ENCODE peak calls at places on chromosomes 11 and 22, in eight cellular contexts. F is OCI-LY7, I is neuronal stem cell, S is H9, V is mesenchymal stem cell, M is astrocyte, E is neural progenitor cell, B is GM23338. U is an unnamed sample.

GRCh38 chr11:60767388-60767811 is 10.7 kb downstream of the MS4A15 start:
- DNase-seq in F (no peak), I (no peak), S (peak), V (no peak), M (no peak), E (peak), B (peak), U (no peak)

GRCh38 chr11:74019860-74020259 is 11.0 kb upstream of the UCP3 start:
- DNase-seq in F (no peak), I (no peak), S (no peak), V (no peak), M (peak), E (no peak), B (no peak), U (peak)

GRCh38 chr11:57761301-57762234 is at the start of gene CTNND1:
- DNase-seq in F (no peak), I (peak), S (peak), V (peak), M (peak), E (peak), B (peak), U (peak)

GRCh38 chr11:72353861-72354260 is 80.5 kb downstream of the CLPB start:
- DNase-seq in F (no peak), I (no peak), S (no peak), V (no peak), M (no peak), E (no peak), B (peak), U (no peak)

GRCh38 chr11:130781906-130782305 is 134.4 kb downstream of the SNX19 start:
- DNase-seq in F (no peak), I (no peak), S (no peak), V (peak), M (peak), E (no peak), B (no peak), U (peak)

GRCh38 chr11:130646881-130647280 is 198.4 kb downstream of the ADAMTS15 start:
- DNase-seq in F (no peak), I (no peak), S (no peak), V (no peak), M (peak), E (no peak), B (no peak), U (peak)

GRCh38 chr22:21738081-21738480 is 2.5 kb upstream of the YPEL1 start:
- DNase-seq in F (no peak), I (no peak), S (no peak), V (no peak), M (no peak), E (no peak), B (no peak), U (no peak)

GRCh38 chr11:2898366-2899079 is 12.9 kb upstream of the CDKN1C start:
- DNase-seq in F (no peak), I (no peak), S (no peak), V (peak), M (peak), E (no peak), B (no peak), U (peak)

GRCh38 chr11:7668464-7668863 is 4.8 kb downstream of the CYB5R2 start:
- DNase-seq in F (no peak), I (no peak), S (no peak), V (no peak), M (no peak), E (no peak), B (no peak), U (no peak)

GRCh38 chr11:1277936-1278512 is 31.4 kb downstream of the TOLLIP start:
- DNase-seq in F (no peak), I (no peak), S (no peak), V (no peak), M (no peak), E (no peak), B (no peak), U (no peak)

GRCh38 chr11:121494355-121495099 is 41.8 kb upstream of the SORL1-AS1 start:
- DNase-seq in F (peak), I (no peak), S (no peak), V (no peak), M (no peak), E (no peak), B (peak), U (no peak)

GRCh38 chr11:114986365-114986764 is 308.0 kb downstream of the NXPE2 start:
- DNase-seq in F (no peak), I (no peak), S (no peak), V (no peak), M (no peak), E (no peak), B (no peak), U (no peak)

GRCh38 chr11:12540075-12540685 is 134.0 kb upstream of the TEAD1 start:
- DNase-seq in F (no peak), I (no peak), S (no peak), V (peak), M (peak), E (no peak), B (peak), U (peak)

GRCh38 chr11:65941720-65942310 is 3.5 kb upstream of the TSGA10IP start:
- DNase-seq in F (no peak), I (no peak), S (no peak), V (no peak), M (no peak), E (no peak), B (no peak), U (no peak)
- H3K4me2 ChIP-seq in F (no peak), I (no peak), S (no peak), V (no peak), M (peak), E (no peak), B (no peak), U (peak)

GRCh38 chr11:102116453-102117205 is 6.4 kb downstream of the YAP1 start:
- DNase-seq in F (no peak), I (no peak), S (no peak), V (no peak), M (peak), E (no peak), B (no peak), U (no peak)
- H3K4me2 ChIP-seq in F (no peak), I (no peak), S (no peak), V (no peak), M (peak), E (peak), B (peak), U (peak)

GRCh38 chr11:125262825-125263218 is 98.3 kb downstream of the PKNOX2 start:
- DNase-seq in F (no peak), I (peak), S (peak), V (peak), M (peak), E (peak), B (no peak), U (no peak)
- H3K4me2 ChIP-seq in F (no peak), I (peak), S (peak), V (no peak), M (peak), E (peak), B (peak), U (peak)

GRCh38 chr11:45159781-45160365 is 13.4 kb downstream of the PRDM11 start:
- DNase-seq in F (no peak), I (no peak), S (no peak), V (no peak), M (no peak), E (no peak), B (no peak), U (no peak)

GRCh38 chr11:45156731-45157130 is 10.3 kb downstream of the PRDM11 start:
- DNase-seq in F (no peak), I (no peak), S (no peak), V (no peak), M (no peak), E (no peak), B (no peak), U (no peak)

GRCh38 chr11:45157247-45158209 is 11.1 kb downstream of the PRDM11 start:
- DNase-seq in F (no peak), I (no peak), S (no peak), V (no peak), M (no peak), E (no peak), B (no peak), U (no peak)

GRCh38 chr11:45158891-45159605 is 12.6 kb downstream of the PRDM11 start:
- DNase-seq in F (no peak), I (no peak), S (no peak), V (no peak), M (no peak), E (no peak), B (no peak), U (no peak)

GRCh38 chr11:45158210-45158644 is 11.8 kb downstream of the PRDM11 start:
- DNase-seq in F (no peak), I (no peak), S (no peak), V (peak), M (no peak), E (peak), B (no peak), U (no peak)
- H3K4me2 ChIP-seq in F (no peak), I (no peak), S (no peak), V (peak), M (no peak), E (no peak), B (no peak), U (no peak)

DNA sequence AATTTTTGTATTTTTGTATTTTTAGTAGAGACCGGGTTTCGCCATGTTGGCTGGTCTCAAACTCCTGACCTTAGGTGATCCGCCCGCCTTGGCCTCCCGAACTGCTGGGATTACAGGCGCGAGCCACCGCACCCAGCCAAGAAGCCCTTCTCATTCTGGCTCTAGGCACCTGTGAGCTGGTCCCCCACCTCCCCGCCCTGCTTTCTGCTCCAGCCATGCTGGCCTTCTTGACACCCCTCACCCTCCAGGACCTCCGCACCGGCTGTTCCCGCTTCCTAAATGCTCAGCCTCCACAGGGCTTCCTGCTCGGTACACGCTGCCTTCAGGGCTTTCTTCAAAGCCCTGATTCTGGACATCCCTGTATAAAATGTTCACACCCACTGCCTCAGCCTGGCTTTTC is 5.5 kb upstream of the FXYD2 start:
- DNase-seq in F (no peak), I (no peak), S (peak), V (no peak), M (no peak), E (no peak), B (no peak), U (no peak)
- H3K4me2 ChIP-seq in F (no peak), I (no peak), S (no peak), V (no peak), M (no peak), E (no peak), B (no peak), U (no peak)

GRCh38 chr11:118015385-118015841 is 29.2 kb downstream of the IL10RA start:
- DNase-seq in F (no peak), I (no peak), S (no peak), V (no peak), M (no peak), E (no peak), B (no peak), U (no peak)

GRCh38 chr11:118014022-118014421 is 27.8 kb downstream of the IL10RA start:
- DNase-seq in F (no peak), I (no peak), S (no peak), V (no peak), M (no peak), E (no peak), B (no peak), U (no peak)

GRCh38 chr11:118012083-118012669 is 26.0 kb downstream of the IL10RA start:
- DNase-seq in F (peak), I (no peak), S (no peak), V (peak), M (peak), E (no peak), B (no peak), U (peak)

GRCh38 chr11:118017631-118018315 is 31.6 kb downstream of the IL10RA start:
- DNase-seq in F (no peak), I (no peak), S (no peak), V (no peak), M (no peak), E (no peak), B (no peak), U (no peak)

GRCh38 chr11:118016094-118016493 is 29.9 kb downstream of the IL10RA start:
- DNase-seq in F (no peak), I (no peak), S (no peak), V (no peak), M (no peak), E (no peak), B (no peak), U (no peak)
- H3K4me2 ChIP-seq in F (no peak), I (no peak), S (no peak), V (no peak), M (no peak), E (no peak), B (no peak), U (no peak)

DNA sequence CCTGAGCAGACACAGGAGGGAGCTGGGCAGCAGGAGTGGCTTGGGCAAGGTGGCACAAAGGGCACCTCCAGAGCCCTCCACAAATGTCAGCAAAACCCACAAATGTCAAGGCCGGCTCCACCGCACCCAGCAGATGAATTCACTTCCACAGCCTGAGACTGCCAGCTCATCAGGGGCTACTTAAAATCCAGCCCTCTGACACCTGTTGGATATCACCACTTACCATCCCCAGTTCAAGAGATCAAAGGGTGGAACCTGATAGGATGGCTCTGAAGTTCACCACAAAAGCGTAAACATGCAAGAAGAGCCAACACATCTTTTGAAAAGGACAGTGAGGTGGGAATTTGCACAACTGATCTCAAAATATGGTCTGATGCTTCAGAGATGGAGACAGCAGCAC is 168.6 kb upstream of the GRK3 start:
- DNase-seq in F (no peak), I (no peak), S (no peak), V (no peak), M (no peak), E (no peak), B (no peak), U (no peak)
- H3K4me2 ChIP-seq in F (no peak), I (no peak), S (no peak), V (no peak), M (no peak), E (no peak), B (no peak), U (no peak)

DNA sequence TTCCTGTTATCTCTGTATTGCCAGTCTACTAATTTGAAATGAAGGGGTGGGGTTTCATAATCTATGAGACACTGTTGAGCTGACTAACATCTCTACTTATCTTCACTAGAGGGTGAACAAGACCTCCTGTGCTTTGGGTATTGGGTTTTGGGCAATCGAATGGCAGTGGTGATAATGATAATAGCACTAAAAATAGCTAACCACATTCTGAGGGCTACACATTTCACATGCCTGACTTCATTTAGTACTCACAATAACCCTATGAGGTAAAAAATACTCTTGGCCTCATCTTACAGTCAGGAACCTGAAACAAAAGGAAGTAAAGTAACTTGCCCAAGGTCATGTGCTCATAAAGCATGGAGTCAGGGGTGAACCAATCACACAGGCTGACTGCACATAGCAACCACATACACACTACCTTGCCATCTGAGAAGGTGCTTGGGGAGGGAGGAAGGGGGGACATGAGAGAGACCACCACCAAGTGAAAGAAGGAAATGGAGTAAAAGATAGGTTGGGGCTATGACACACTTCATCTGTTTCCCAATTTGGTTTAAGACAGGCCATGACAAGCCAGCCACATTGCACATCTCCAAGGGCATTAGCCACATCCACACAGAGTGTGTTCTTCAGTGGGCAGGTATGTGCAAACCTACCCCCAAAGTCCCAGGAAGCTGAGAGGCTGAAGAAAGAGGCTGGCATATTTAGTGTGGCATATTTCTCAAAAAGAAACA is 387.6 kb upstream of the DDI1 start:
- DNase-seq in F (no peak), I (no peak), S (no peak), V (peak), M (peak), E (no peak), B (no peak), U (peak)
- H3K4me2 ChIP-seq in F (no peak), I (no peak), S (no peak), V (no peak), M (no peak), E (no peak), B (no peak), U (no peak)

DNA sequence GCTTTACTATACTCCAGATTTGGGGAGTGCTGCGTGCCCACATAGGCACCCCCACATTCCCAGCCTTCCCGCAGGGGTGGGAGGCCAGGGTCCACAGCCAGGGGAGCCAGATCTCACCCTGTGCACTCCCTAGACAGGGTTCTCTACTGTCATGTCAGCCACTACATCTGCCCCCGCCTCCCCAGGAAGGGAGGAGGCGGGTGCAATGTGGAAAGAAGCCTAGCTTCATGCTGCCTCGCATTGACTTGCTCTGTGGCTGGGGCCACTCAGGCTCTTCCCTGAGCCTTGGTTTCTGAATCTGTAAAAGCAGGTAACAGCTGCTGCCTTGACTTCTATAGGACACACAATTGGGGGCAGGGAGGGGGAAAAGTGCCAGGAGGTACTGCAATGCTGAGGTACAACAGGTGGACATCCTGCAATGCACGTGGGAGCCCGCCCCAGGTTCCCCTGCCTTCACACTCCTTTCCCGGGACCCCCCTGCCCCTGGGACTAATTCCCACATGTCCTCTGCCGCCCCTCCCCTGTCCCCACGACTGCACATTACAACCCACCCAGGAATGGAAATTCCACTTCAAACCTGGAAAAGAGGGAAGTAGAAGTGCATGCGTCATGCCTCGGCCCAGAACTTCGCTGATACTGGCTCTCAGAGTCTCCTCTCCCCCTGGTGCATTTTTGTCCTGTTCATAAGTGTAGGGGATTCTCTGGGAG is 44.0 kb downstream of the GDPD5 start:
- DNase-seq in F (no peak), I (no peak), S (no peak), V (no peak), M (no peak), E (no peak), B (no peak), U (no peak)
- H3K4me2 ChIP-seq in F (no peak), I (no peak), S (no peak), V (no peak), M (no peak), E (no peak), B (no peak), U (no peak)

U was measured in fibroblast of lung.